ENCODE peak calls at places on chromosomes 3 and 15, in four cellular contexts. V, P, E and S are unnamed samples.

GRCh38 chr3:136624894-136625815 is 127.0 kb downstream of the STAG1 start:
- DNase-seq in V (no peak), P (peak), E (no peak), S (peak)

GRCh38 chr15:70376031-70376928 is 278.6 kb upstream of the TLE3 start:
- DNase-seq in V (no peak), P (no peak), E (peak), S (no peak)

GRCh38 chr3:171135536-171135935 is 109.0 kb upstream of the SLC2A2 start:
- DNase-seq in V (no peak), P (peak), E (no peak), S (peak)

GRCh38 chr3:113908133-113908532 is 39.7 kb upstream of the ZDHHC23 start:
- DNase-seq in V (no peak), P (no peak), E (no peak), S (no peak)

GRCh38 chr15:39431371-39431770 is 149.5 kb upstream of the THBS1 start:
- DNase-seq in V (no peak), P (peak), E (no peak), S (no peak)

GRCh38 chr15:65245096-65245849 is 34.0 kb upstream of the CILP start:
- DNase-seq in V (no peak), P (no peak), E (no peak), S (no peak)

GRCh38 chr3:10319251-10319650 is 1.7 kb downstream of the SEC13 start:
- DNase-seq in V (no peak), P (no peak), E (no peak), S (no peak)

GRCh38 chr15:70264014-70264492 is 166.3 kb upstream of the TLE3 start:
- DNase-seq in V (no peak), P (peak), E (peak), S (peak)

GRCh38 chr15:84594617-84595290 is 6.1 kb upstream of the ZSCAN2 start:
- DNase-seq in V (no peak), P (no peak), E (no peak), S (no peak)

GRCh38 chr3:106457278-106458210 is 588.7 kb upstream of the CBLB start:
- DNase-seq in V (no peak), P (peak), E (peak), S (peak)

GRCh38 chr3:29195055-29195454 is 85.8 kb upstream of the RBMS3 start:
- DNase-seq in V (no peak), P (peak), E (no peak), S (peak)

GRCh38 chr3:196219194-196219969 is 3.0 kb downstream of the SLC51A start:
- DNase-seq in V (peak), P (peak), E (peak), S (peak)

GRCh38 chr3:194469977-194470376 is 16.8 kb downstream of the ATP13A3 start:
- DNase-seq in V (no peak), P (no peak), E (no peak), S (no peak)

GRCh38 chr3:154235330-154235729 is 89.0 kb downstream of the DHX36 start:
- DNase-seq in V (no peak), P (peak), E (no peak), S (peak)

GRCh38 chr3:50241163-50241562 is 5.2 kb downstream of the GNAI2 start:
- DNase-seq in V (no peak), P (no peak), E (peak), S (no peak)